ENCODE peak calls at places on chromosomes 11 and 22, in seven cellular contexts. One of them, this sample, is unnamed.

GRCh38 chr11:2837096-2837601 is 48.4 kb downstream of the CDKN1C start:
- DNase-seq in fibroblast of lung: no peak
- DNase-seq in PC-3: peak; percentile 9
- DNase-seq in left ventricle myocardium inferior: peak; percentile 73
- DNase-seq in endothelial cell of umbilical vein: no peak
- DNase-seq in spleen: no peak
- DNase-seq in WERI-Rb-1: peak; percentile 97
- DNase-seq in this sample: no peak

GRCh38 chr11:70721006-70721405 is 322.7 kb downstream of the CTTN start:
- DNase-seq in fibroblast of lung: no peak
- DNase-seq in spleen: no peak
- DNase-seq in left ventricle myocardium inferior: no peak
- DNase-seq in PC-3: no peak
- DNase-seq in WERI-Rb-1: no peak
- DNase-seq in endothelial cell of umbilical vein: no peak
- DNase-seq in this sample: no peak

GRCh38 chr22:29012923-29013322 is 48.7 kb downstream of the C22orf31 start:
- DNase-seq in PC-3: no peak
- DNase-seq in endothelial cell of umbilical vein: no peak
- DNase-seq in left ventricle myocardium inferior: no peak
- DNase-seq in fibroblast of lung: no peak
- DNase-seq in spleen: no peak
- DNase-seq in WERI-Rb-1: no peak
- DNase-seq in this sample: no peak

GRCh38 chr22:26907366-26907765 is 250.0 kb downstream of the MIAT start:
- DNase-seq in endothelial cell of umbilical vein: no peak
- DNase-seq in WERI-Rb-1: no peak
- DNase-seq in spleen: no peak
- DNase-seq in left ventricle myocardium inferior: no peak
- DNase-seq in PC-3: no peak
- DNase-seq in fibroblast of lung: no peak
- DNase-seq in this sample: no peak

GRCh38 chr22:41561335-41561734 is 525 bp downstream of the CSDC2 start:
- DNase-seq in WERI-Rb-1: peak; percentile 46
- DNase-seq in PC-3: no peak
- DNase-seq in spleen: no peak
- DNase-seq in fibroblast of lung: peak; percentile 41
- DNase-seq in endothelial cell of umbilical vein: no peak
- DNase-seq in left ventricle myocardium inferior: no peak
- DNase-seq in this sample: no peak

GRCh38 chr11:2529173-2529572 is 84.4 kb downstream of the KCNQ1 start:
- DNase-seq in fibroblast of lung: no peak
- DNase-seq in PC-3: no peak
- DNase-seq in endothelial cell of umbilical vein: no peak
- DNase-seq in WERI-Rb-1: no peak
- DNase-seq in spleen: peak; percentile 28
- DNase-seq in left ventricle myocardium inferior: no peak
- DNase-seq in this sample: no peak

GRCh38 chr11:33613404-33613803 is 87.2 kb downstream of the C11orf91 start:
- DNase-seq in fibroblast of lung: no peak
- DNase-seq in WERI-Rb-1: no peak
- DNase-seq in left ventricle myocardium inferior: no peak
- DNase-seq in PC-3: no peak
- DNase-seq in endothelial cell of umbilical vein: no peak
- DNase-seq in spleen: no peak
- DNase-seq in this sample: no peak

GRCh38 chr11:117670924-117671323 is 126.1 kb downstream of the DSCAML1 start:
- DNase-seq in PC-3: no peak
- DNase-seq in fibroblast of lung: no peak
- DNase-seq in left ventricle myocardium inferior: no peak
- DNase-seq in spleen: no peak
- DNase-seq in endothelial cell of umbilical vein: no peak
- DNase-seq in WERI-Rb-1: no peak
- DNase-seq in this sample: no peak

GRCh38 chr11:69080361-69080973 is 31.7 kb downstream of the TPCN2 start:
- DNase-seq in spleen: no peak
- DNase-seq in PC-3: peak; percentile 93
- DNase-seq in WERI-Rb-1: no peak
- DNase-seq in endothelial cell of umbilical vein: no peak
- DNase-seq in left ventricle myocardium inferior: no peak
- DNase-seq in fibroblast of lung: peak; percentile 61
- DNase-seq in this sample: no peak

GRCh38 chr22:27358096-27358870 is 443.3 kb downstream of the MN1 start:
- DNase-seq in endothelial cell of umbilical vein: no peak
- DNase-seq in left ventricle myocardium inferior: no peak
- DNase-seq in fibroblast of lung: no peak
- DNase-seq in PC-3: no peak
- DNase-seq in WERI-Rb-1: no peak
- DNase-seq in spleen: no peak
- DNase-seq in this sample: no peak

GRCh38 chr22:40116496-40117200 is 61.1 kb upstream of the TNRC6B start:
- DNase-seq in PC-3: no peak
- DNase-seq in WERI-Rb-1: no peak
- DNase-seq in fibroblast of lung: no peak
- DNase-seq in endothelial cell of umbilical vein: no peak
- DNase-seq in left ventricle myocardium inferior: no peak
- DNase-seq in spleen: no peak
- DNase-seq in this sample: no peak

GRCh38 chr22:28994522-28994921 is 67.1 kb downstream of the C22orf31 start:
- DNase-seq in endothelial cell of umbilical vein: no peak
- DNase-seq in fibroblast of lung: no peak
- DNase-seq in WERI-Rb-1: no peak
- DNase-seq in left ventricle myocardium inferior: no peak
- DNase-seq in spleen: no peak
- DNase-seq in PC-3: no peak
- DNase-seq in this sample: no peak

GRCh38 chr11:36292311-36292722 is 3.1 kb upstream of the COMMD9 start:
- DNase-seq in endothelial cell of umbilical vein: peak; percentile 46
- DNase-seq in WERI-Rb-1: no peak
- DNase-seq in PC-3: peak; percentile 67
- DNase-seq in fibroblast of lung: peak; percentile 31
- DNase-seq in spleen: no peak
- DNase-seq in left ventricle myocardium inferior: no peak
- DNase-seq in this sample: no peak

GRCh38 chr11:133425992-133426391 is 106.3 kb downstream of the OPCML start:
- DNase-seq in PC-3: no peak
- DNase-seq in WERI-Rb-1: no peak
- DNase-seq in left ventricle myocardium inferior: no peak
- DNase-seq in fibroblast of lung: no peak
- DNase-seq in endothelial cell of umbilical vein: no peak
- DNase-seq in spleen: no peak
- DNase-seq in this sample: no peak

GRCh38 chr22:47299879-47300697 is 537.6 kb downstream of the TBC1D22A start:
- DNase-seq in spleen: no peak
- DNase-seq in left ventricle myocardium inferior: no peak
- DNase-seq in PC-3: no peak
- DNase-seq in fibroblast of lung: no peak
- DNase-seq in WERI-Rb-1: no peak
- DNase-seq in endothelial cell of umbilical vein: no peak
- DNase-seq in this sample: no peak

DNA sequence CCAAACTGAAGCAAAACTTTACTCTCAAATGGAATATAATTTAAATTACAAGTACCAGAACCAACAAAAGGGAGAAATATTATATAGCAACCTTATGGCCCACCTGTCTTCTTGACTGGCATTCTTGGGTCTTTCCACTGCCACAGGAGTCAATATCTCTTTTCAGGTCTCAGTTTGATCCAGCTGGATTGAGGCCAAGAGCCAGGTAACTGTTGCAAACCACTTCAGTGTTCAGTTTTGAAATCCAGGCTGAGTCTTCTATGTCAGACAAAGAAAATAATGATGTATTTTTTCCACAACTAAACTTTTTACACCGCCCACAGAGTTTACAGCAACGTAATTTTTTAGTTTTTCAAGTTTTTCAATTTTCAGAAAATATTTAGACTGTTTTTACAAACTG is 648 bp downstream of the DLG2 start:
- DNase-seq in fibroblast of lung: no peak
- DNase-seq in PC-3: peak; percentile 22
- DNase-seq in spleen: no peak
- DNase-seq in left ventricle myocardium inferior: no peak
- DNase-seq in WERI-Rb-1: no peak
- DNase-seq in endothelial cell of umbilical vein: no peak
- DNase-seq in this sample: no peak
- H3K4me3 ChIP-seq in fibroblast of lung: peak overlapping the region; percentile 24
- H3K4me3 ChIP-seq in PC-3: peak overlapping the region; percentile 83
- H3K4me3 ChIP-seq in spleen: peak overlapping the region; percentile 70
- H3K4me3 ChIP-seq in left ventricle myocardium inferior: peak overlapping the region; percentile 82
- H3K4me3 ChIP-seq in WERI-Rb-1: no peak overlapping the region
- H3K4me3 ChIP-seq in endothelial cell of umbilical vein: no peak overlapping the region
- H3K4me3 ChIP-seq in this sample: no peak overlapping the region

GRCh38 chr11:42593426-42593825 is 718.4 kb upstream of the API5 start:
- DNase-seq in endothelial cell of umbilical vein: no peak
- DNase-seq in WERI-Rb-1: no peak
- DNase-seq in fibroblast of lung: no peak
- DNase-seq in spleen: no peak
- DNase-seq in left ventricle myocardium inferior: no peak
- DNase-seq in PC-3: no peak
- DNase-seq in this sample: no peak

GRCh38 chr11:42595856-42596255 is 715.9 kb upstream of the API5 start:
- DNase-seq in spleen: no peak
- DNase-seq in PC-3: no peak
- DNase-seq in WERI-Rb-1: no peak
- DNase-seq in left ventricle myocardium inferior: no peak
- DNase-seq in fibroblast of lung: no peak
- DNase-seq in endothelial cell of umbilical vein: no peak
- DNase-seq in this sample: no peak

DNA sequence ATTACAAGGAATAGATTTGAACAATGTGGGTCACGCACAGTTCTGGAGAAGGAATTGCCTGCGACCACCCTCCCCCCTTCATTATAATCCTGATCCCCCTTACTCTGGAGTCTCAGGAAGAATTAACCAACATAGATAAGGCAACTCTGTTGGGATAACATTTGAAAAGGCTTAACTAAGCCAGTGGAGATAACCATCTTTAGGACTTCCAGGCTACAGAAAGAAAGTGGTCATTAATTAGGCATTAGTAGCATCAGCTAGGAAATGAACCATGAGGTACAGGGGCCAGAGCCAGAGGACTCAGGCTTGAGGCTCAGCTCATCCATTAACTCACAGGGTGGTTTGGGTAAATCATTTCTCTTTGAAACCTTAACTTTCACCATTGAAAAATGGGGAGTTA is 720.0 kb upstream of the API5 start:
- DNase-seq in spleen: no peak
- DNase-seq in WERI-Rb-1: no peak
- DNase-seq in endothelial cell of umbilical vein: no peak
- DNase-seq in PC-3: no peak
- DNase-seq in fibroblast of lung: no peak
- DNase-seq in left ventricle myocardium inferior: no peak
- DNase-seq in this sample: no peak
- TF ChIP-seq CTCF in spleen: no peak
- TF ChIP-seq CTCF in WERI-Rb-1: no peak
- TF ChIP-seq CTCF in endothelial cell of umbilical vein: no peak
- TF ChIP-seq CTCF in PC-3: no peak
- TF ChIP-seq CTCF in fibroblast of lung: no peak
- TF ChIP-seq CTCF in left ventricle myocardium inferior: no peak
- TF ChIP-seq CTCF in this sample: no peak

GRCh38 chr11:75525433-75526191 is at the start of gene GDPD5:
- DNase-seq in PC-3: peak; percentile 95
- DNase-seq in WERI-Rb-1: peak; percentile 94
- DNase-seq in left ventricle myocardium inferior: peak; percentile 79
- DNase-seq in fibroblast of lung: peak; percentile 69
- DNase-seq in spleen: peak; percentile 95
- DNase-seq in endothelial cell of umbilical vein: peak; percentile 79
- DNase-seq in this sample: peak; percentile 33
- H3K4me3 ChIP-seq in PC-3: peak within 1 kb of the TSS; percentile 96
- H3K4me3 ChIP-seq in WERI-Rb-1: peak within 1 kb of the TSS; percentile 83
- H3K4me3 ChIP-seq in left ventricle myocardium inferior: peak within 1 kb of the TSS; percentile 78
- H3K4me3 ChIP-seq in fibroblast of lung: peak within 1 kb of the TSS; percentile 56
- H3K4me3 ChIP-seq in spleen: peak within 1 kb of the TSS; percentile 74
- H3K4me3 ChIP-seq in endothelial cell of umbilical vein: peak within 1 kb of the TSS; percentile 68
- H3K4me3 ChIP-seq in this sample: peak within 1 kb of the TSS; percentile 77

GRCh38 chr11:4991066-4991465 is 3.6 kb upstream of the OR51L1 start:
- DNase-seq in endothelial cell of umbilical vein: no peak
- DNase-seq in fibroblast of lung: peak; percentile 2
- DNase-seq in PC-3: peak; percentile 9
- DNase-seq in spleen: no peak
- DNase-seq in WERI-Rb-1: no peak
- DNase-seq in left ventricle myocardium inferior: no peak
- DNase-seq in this sample: no peak
- TF ChIP-seq CTCF in endothelial cell of umbilical vein: no peak
- TF ChIP-seq CTCF in fibroblast of lung: no peak
- TF ChIP-seq CTCF in PC-3: peak; percentile 30
- TF ChIP-seq CTCF in spleen: no peak
- TF ChIP-seq CTCF in WERI-Rb-1: no peak
- TF ChIP-seq CTCF in left ventricle myocardium inferior: peak; percentile 31
- TF ChIP-seq CTCF in this sample: peak; percentile 54

DNA sequence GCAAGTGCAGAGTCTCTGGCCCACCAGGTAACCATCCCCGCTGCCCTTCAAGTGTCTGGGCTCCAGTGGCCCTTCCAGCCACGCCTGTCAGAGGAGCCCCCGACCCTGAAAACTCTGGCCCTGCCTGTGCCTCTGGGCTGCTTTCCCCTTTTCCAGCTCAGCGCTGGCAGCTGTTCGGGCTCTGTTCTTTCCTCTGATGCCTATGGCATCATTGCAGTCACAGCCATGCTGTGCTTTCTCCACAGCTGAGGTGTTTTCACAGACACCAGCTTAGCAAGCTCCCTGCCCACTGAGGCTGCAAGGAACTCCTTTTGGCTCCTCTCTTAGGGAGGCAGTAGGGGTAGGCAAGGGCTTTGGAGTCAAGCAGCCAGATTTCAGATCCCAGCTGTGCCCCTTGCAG is 21.2 kb downstream of the P2RX3 start:
- DNase-seq in endothelial cell of umbilical vein: no peak
- DNase-seq in PC-3: no peak
- DNase-seq in left ventricle myocardium inferior: no peak
- DNase-seq in fibroblast of lung: no peak
- DNase-seq in spleen: no peak
- DNase-seq in WERI-Rb-1: no peak
- DNase-seq in this sample: no peak
- H3K4me3 ChIP-seq in endothelial cell of umbilical vein: no peak overlapping the region
- H3K4me3 ChIP-seq in PC-3: no peak overlapping the region
- H3K4me3 ChIP-seq in left ventricle myocardium inferior: no peak overlapping the region
- H3K4me3 ChIP-seq in fibroblast of lung: no peak overlapping the region
- H3K4me3 ChIP-seq in spleen: no peak overlapping the region
- H3K4me3 ChIP-seq in WERI-Rb-1: no peak overlapping the region
- H3K4me3 ChIP-seq in this sample: no peak overlapping the region

GRCh38 chr11:18329196-18329870 is 7.0 kb downstream of the GTF2H1 start:
- DNase-seq in PC-3: peak; percentile 65
- DNase-seq in endothelial cell of umbilical vein: no peak
- DNase-seq in WERI-Rb-1: no peak
- DNase-seq in fibroblast of lung: peak; percentile 48
- DNase-seq in left ventricle myocardium inferior: no peak
- DNase-seq in spleen: no peak
- DNase-seq in this sample: no peak
- TF ChIP-seq CTCF in PC-3: no peak
- TF ChIP-seq CTCF in endothelial cell of umbilical vein: no peak
- TF ChIP-seq CTCF in WERI-Rb-1: no peak
- TF ChIP-seq CTCF in fibroblast of lung: no peak
- TF ChIP-seq CTCF in left ventricle myocardium inferior: no peak
- TF ChIP-seq CTCF in spleen: no peak
- TF ChIP-seq CTCF in this sample: no peak